ENCODE peak calls at places on chromosomes 12 and 14, in seven cellular contexts. U, H, K, Q, P, O and A are unnamed samples.

GRCh38 chr12:112219195-112219594 is 93.8 kb downstream of the TRAFD1 start:
- DNase-seq in Q (peak), H (no peak), K (no peak), U (no peak), O (peak), P (no peak), A (no peak)

GRCh38 chr12:132433641-132434395 is 56.1 kb upstream of the FBRSL1 start:
- DNase-seq in K (no peak), H (no peak), P (no peak), Q (no peak), U (no peak), O (no peak), A (no peak)

GRCh38 chr12:49331360-49332222 is 5.4 kb downstream of the C1QL4 start:
- DNase-seq in K (peak), P (peak), Q (peak), O (peak), H (peak), U (peak), A (peak)

GRCh38 chr14:103081951-103082350 is 2.1 kb upstream of the LBHD2 start:
- DNase-seq in U (no peak), P (no peak), H (no peak), O (no peak), K (no peak), Q (no peak), A (no peak)

GRCh38 chr14:104246401-104247335 is 108.3 kb downstream of the KIF26A start:
- DNase-seq in K (no peak), O (no peak), U (peak), P (no peak), Q (no peak), H (no peak), A (no peak)

GRCh38 chr14:36522347-36522971 is 2.4 kb upstream of the NKX2-1 start:
- DNase-seq in P (no peak), K (no peak), O (no peak), U (no peak), Q (peak), H (no peak), A (no peak)

GRCh38 chr12:65598688-65599087 is 225.6 kb upstream of the HMGA2 start:
- DNase-seq in K (no peak), P (no peak), Q (peak), U (no peak), H (no peak), O (no peak), A (no peak)

GRCh38 chr14:76531821-76532318 is 155.9 kb downstream of the ESRRB start:
- DNase-seq in K (no peak), Q (no peak), O (peak), H (no peak), U (no peak), P (no peak), A (no peak)

GRCh38 chr12:69008510-69008909 is 75.5 kb upstream of the CPM start:
- DNase-seq in P (no peak), H (peak), K (no peak), U (no peak), O (peak), Q (no peak), A (no peak)

GRCh38 chr14:86794689-86795088 is 1198.3 kb downstream of the GALC start:
- DNase-seq in P (no peak), O (no peak), U (no peak), Q (no peak), K (no peak), H (no peak), A (no peak)

GRCh38 chr14:80212025-80212402 is 710 bp upstream of the DIO2 start:
- DNase-seq in K (no peak), U (no peak), Q (peak), O (peak), H (peak), P (no peak), A (no peak)

GRCh38 chr12:71430756-71431155 is 8.8 kb upstream of the LGR5 start:
- DNase-seq in O (peak), P (no peak), H (no peak), Q (no peak), U (no peak), K (no peak), A (no peak)

GRCh38 chr14:70838076-70838475 is 28.8 kb upstream of the MAP3K9 start:
- DNase-seq in Q (no peak), P (no peak), H (no peak), O (no peak), K (no peak), U (no peak), A (no peak)

GRCh38 chr12:88889326-88890110 is 309.2 kb upstream of the KITLG start:
- DNase-seq in O (peak), K (no peak), H (peak), Q (no peak), U (no peak), P (no peak), A (no peak)

GRCh38 chr14:102516531-102517411 is 7.2 kb upstream of the ANKRD9 start:
- DNase-seq in K (no peak), O (no peak), Q (peak), U (peak), H (no peak), P (peak), A (peak)

GRCh38 chr12:76303365-76303764 is 44.9 kb downstream of the BBS10 start:
- DNase-seq in P (no peak), K (no peak), U (no peak), Q (no peak), H (no peak), O (no peak), A (no peak)

GRCh38 chr14:64760146-64760755 is 56.0 kb downstream of the PLEKHG3 start:
- DNase-seq in Q (peak), H (peak), P (peak), K (no peak), O (peak), U (no peak), A (peak)

GRCh38 chr12:126493366-126494108 is 1428.3 kb downstream of the AACS start:
- DNase-seq in H (peak), K (no peak), P (no peak), Q (no peak), U (no peak), O (peak), A (no peak)

GRCh38 chr12:82691513-82691912 is 4.8 kb downstream of the TMTC2 start:
- DNase-seq in K (no peak), Q (no peak), O (no peak), P (no peak), H (no peak), U (no peak), A (no peak)

GRCh38 chr12:3367750-3368444 is 123.1 kb upstream of the PRMT8 start:
- DNase-seq in H (no peak), Q (no peak), K (no peak), U (no peak), P (no peak), O (no peak), A (no peak)

GRCh38 chr12:91432079-91432478 is 249.5 kb upstream of the DCN start:
- DNase-seq in O (no peak), Q (peak), U (no peak), H (peak), P (no peak), K (no peak), A (no peak)

GRCh38 chr14:54981698-54982097 is 45.2 kb downstream of the WDHD1 start:
- DNase-seq in O (peak), P (no peak), Q (no peak), K (no peak), H (peak), U (no peak), A (no peak)
- TF ChIP-seq CTCF in O (peak), P (peak), Q (no peak), K (no peak), H (peak), U (no peak), A (no peak)

DNA sequence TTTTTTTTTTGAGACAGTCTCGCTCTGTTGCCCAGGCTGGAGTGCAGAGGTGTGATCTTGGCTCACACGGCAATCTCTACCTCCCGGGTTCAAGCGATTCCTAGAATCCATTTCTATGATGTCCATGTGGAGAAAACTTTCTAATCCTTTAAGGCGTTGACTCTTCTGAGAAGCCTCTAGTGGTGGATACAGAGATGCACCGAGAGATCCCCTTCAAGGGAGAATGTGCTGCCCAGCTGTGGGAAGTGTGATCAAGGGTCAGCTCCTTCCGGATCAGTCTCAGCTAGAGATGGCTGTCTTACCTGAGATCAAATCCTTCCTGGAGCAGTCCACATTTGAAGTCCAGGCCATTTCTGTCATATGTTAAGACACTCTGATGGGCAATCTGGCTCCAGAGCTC is 92.7 kb upstream of the HECTD1 start:
- DNase-seq in O (no peak), Q (peak), H (no peak), P (no peak), U (no peak), K (no peak), A (no peak)
- TF ChIP-seq CTCF in O (peak), Q (peak), H (peak), P (no peak), U (no peak), K (no peak), A (no peak)

GRCh38 chr12:122981587-122982493 is 1.4 kb downstream of the ARL6IP4 start:
- DNase-seq in P (no peak), K (no peak), U (no peak), O (no peak), H (no peak), Q (no peak), A (no peak)

GRCh38 chr12:122979908-122980191 is 631 bp upstream of the ARL6IP4 start:
- DNase-seq in U (no peak), Q (no peak), K (no peak), O (peak), P (peak), H (peak), A (no peak)

GRCh38 chr12:122980192-122981035 is at the start of gene ARL6IP4:
- DNase-seq in H (peak), U (peak), K (no peak), O (peak), P (peak), Q (peak), A (peak)

GRCh38 chr12:122982494-122982850 is 2.0 kb downstream of the ARL6IP4 start:
- DNase-seq in K (no peak), H (no peak), P (no peak), O (no peak), U (no peak), Q (no peak), A (no peak)

GRCh38 chr12:122981036-122981471 is 573 bp downstream of the ARL6IP4 start:
- DNase-seq in U (no peak), H (peak), Q (no peak), K (no peak), P (peak), O (no peak), A (peak)
- TF ChIP-seq CTCF in U (no peak), H (no peak), Q (no peak), K (no peak), P (peak), O (no peak), A (no peak)

GRCh38 chr14:90695997-90696681 is 120.1 kb downstream of the TTC7B start:
- DNase-seq in P (no peak), H (no peak), Q (no peak), O (no peak), K (no peak), U (no peak), A (no peak)
- TF ChIP-seq CTCF in P (no peak), H (no peak), Q (no peak), O (no peak), K (no peak), U (no peak), A (no peak)

GRCh38 chr14:21913759-21914158 is 240.1 kb upstream of the OR4E1 start:
- DNase-seq in P (peak), K (peak), H (peak), O (peak), Q (peak), U (peak), A (peak)
- TF ChIP-seq CTCF in P (peak), K (peak), H (peak), O (peak), Q (peak), U (no peak), A (peak)

GRCh38 chr14:98682031-98682430 is 590.0 kb downstream of the BCL11B start:
- DNase-seq in Q (no peak), K (no peak), H (no peak), U (no peak), P (no peak), O (no peak), A (no peak)
- TF ChIP-seq CTCF in Q (no peak), K (no peak), H (no peak), U (no peak), P (no peak), O (no peak), A (no peak)

DNA sequence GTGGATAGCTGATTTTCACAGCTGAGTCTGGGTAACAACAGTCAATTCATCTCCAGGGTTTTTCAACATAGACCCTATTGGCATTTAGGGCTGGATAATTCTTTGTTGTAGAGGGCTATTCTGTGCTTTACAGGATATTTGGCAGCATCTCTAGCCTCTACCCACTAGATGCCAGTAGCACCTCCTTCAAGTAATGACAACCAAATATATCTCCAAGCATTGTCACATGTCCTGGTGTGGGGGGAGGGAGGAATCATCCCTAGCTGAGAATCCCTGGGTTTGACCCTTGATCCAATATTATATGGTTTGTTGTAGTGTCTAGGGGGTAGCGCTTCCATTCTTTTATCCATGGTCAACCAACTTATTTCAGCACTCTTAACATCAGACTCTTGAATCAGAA is 157.2 kb downstream of the ANO4 start:
- DNase-seq in K (no peak), U (no peak), H (no peak), Q (peak), O (peak), P (no peak), A (no peak)
- TF ChIP-seq CTCF in K (no peak), U (no peak), H (no peak), Q (peak), O (peak), P (no peak), A (no peak)

GRCh38 chr14:59190372-59190771 is 1.9 kb downstream of the DAAM1 start:
- DNase-seq in O (no peak), Q (peak), K (no peak), H (peak), P (peak), U (no peak), A (no peak)
- TF ChIP-seq CTCF in O (peak), Q (peak), K (no peak), H (peak), P (peak), U (no peak), A (no peak)